ENCODE peak calls at places on chromosomes 5 and 9, in seven cellular contexts. One of them, this sample, is unnamed.

GRCh38 chr9:114157516-114158176 is 2.3 kb downstream of the COL27A1 start:
- DNase-seq in PC-9: no peak
- DNase-seq in PC-3: no peak
- DNase-seq in hepatocyte: no peak
- DNase-seq in GM23338: no peak
- DNase-seq in SK-N-SH: no peak
- DNase-seq in GM23248: peak; percentile 65
- DNase-seq in this sample: no peak

GRCh38 chr9:4741365-4742031 is 496 bp upstream of the AK3 start:
- DNase-seq in PC-9: no peak
- DNase-seq in PC-3: peak; percentile 18
- DNase-seq in hepatocyte: peak; percentile 51
- DNase-seq in GM23338: peak; percentile 66
- DNase-seq in SK-N-SH: no peak
- DNase-seq in GM23248: peak; percentile 35
- DNase-seq in this sample: no peak

GRCh38 chr9:84404095-84404686 is 63.6 kb upstream of the SLC28A3 start:
- DNase-seq in PC-9: no peak
- DNase-seq in PC-3: peak; percentile 5
- DNase-seq in hepatocyte: peak; percentile 17
- DNase-seq in GM23338: peak; percentile 62
- DNase-seq in SK-N-SH: peak; percentile 58
- DNase-seq in GM23248: peak; percentile 10
- DNase-seq in this sample: peak; percentile 73

GRCh38 chr9:132789706-132790105 is 88.4 kb downstream of the AK8 start:
- DNase-seq in PC-9: no peak
- DNase-seq in PC-3: no peak
- DNase-seq in hepatocyte: no peak
- DNase-seq in GM23338: no peak
- DNase-seq in SK-N-SH: no peak
- DNase-seq in GM23248: no peak
- DNase-seq in this sample: no peak

GRCh38 chr9:132037470-132037869 is 42.2 kb downstream of the MED27 start:
- DNase-seq in PC-9: no peak
- DNase-seq in PC-3: no peak
- DNase-seq in hepatocyte: no peak
- DNase-seq in GM23338: no peak
- DNase-seq in SK-N-SH: no peak
- DNase-seq in GM23248: no peak
- DNase-seq in this sample: no peak

GRCh38 chr9:108816037-108816436 is 39.7 kb downstream of the ACTL7B start:
- DNase-seq in PC-9: no peak
- DNase-seq in PC-3: no peak
- DNase-seq in hepatocyte: no peak
- DNase-seq in GM23338: no peak
- DNase-seq in SK-N-SH: no peak
- DNase-seq in GM23248: no peak
- DNase-seq in this sample: no peak

GRCh38 chr5:54013556-54014157 is 296.7 kb downstream of the ARL15 start:
- DNase-seq in PC-9: peak; percentile 57
- DNase-seq in PC-3: peak; percentile 60
- DNase-seq in hepatocyte: peak; percentile 32
- DNase-seq in GM23338: no peak
- DNase-seq in SK-N-SH: no peak
- DNase-seq in GM23248: peak; percentile 95
- DNase-seq in this sample: no peak

GRCh38 chr5:133119233-133119711 is 67.5 kb downstream of the HSPA4 start:
- DNase-seq in PC-9: peak; percentile 48
- DNase-seq in PC-3: no peak
- DNase-seq in hepatocyte: no peak
- DNase-seq in GM23338: no peak
- DNase-seq in SK-N-SH: no peak
- DNase-seq in GM23248: no peak
- DNase-seq in this sample: peak; percentile 49

GRCh38 chr9:21778300-21778699 is 24.1 kb upstream of the MTAP start:
- DNase-seq in PC-9: no peak
- DNase-seq in PC-3: peak; percentile 61
- DNase-seq in hepatocyte: no peak
- DNase-seq in GM23338: no peak
- DNase-seq in SK-N-SH: no peak
- DNase-seq in GM23248: peak; percentile 60
- DNase-seq in this sample: no peak

GRCh38 chr9:130448771-130449170 is 4.0 kb downstream of the ASS1 start:
- DNase-seq in PC-9: no peak
- DNase-seq in PC-3: no peak
- DNase-seq in hepatocyte: no peak
- DNase-seq in GM23338: no peak
- DNase-seq in SK-N-SH: no peak
- DNase-seq in GM23248: no peak
- DNase-seq in this sample: no peak

GRCh38 chr9:29740518-29740917 is 2167.2 kb upstream of the C9orf72 start:
- DNase-seq in PC-9: no peak
- DNase-seq in PC-3: no peak
- DNase-seq in hepatocyte: no peak
- DNase-seq in GM23338: no peak
- DNase-seq in SK-N-SH: no peak
- DNase-seq in GM23248: no peak
- DNase-seq in this sample: no peak

GRCh38 chr5:171630670-171631065 is 154.9 kb upstream of the SMIM23 start:
- DNase-seq in PC-9: no peak
- DNase-seq in PC-3: no peak
- DNase-seq in hepatocyte: no peak
- DNase-seq in GM23338: no peak
- DNase-seq in SK-N-SH: no peak
- DNase-seq in GM23248: no peak
- DNase-seq in this sample: no peak

GRCh38 chr9:100601216-100601615 is 23.3 kb downstream of the CAVIN4 start:
- DNase-seq in PC-9: peak; percentile 42
- DNase-seq in PC-3: peak; percentile 69
- DNase-seq in hepatocyte: peak; percentile 79
- DNase-seq in GM23338: peak; percentile 90
- DNase-seq in SK-N-SH: peak; percentile 52
- DNase-seq in GM23248: peak; percentile 84
- DNase-seq in this sample: peak; percentile 88

GRCh38 chr9:99720455-99721050 is 101.1 kb upstream of the NR4A3 start:
- DNase-seq in PC-9: no peak
- DNase-seq in PC-3: no peak
- DNase-seq in hepatocyte: no peak
- DNase-seq in GM23338: no peak
- DNase-seq in SK-N-SH: no peak
- DNase-seq in GM23248: peak; percentile 48
- DNase-seq in this sample: no peak

GRCh38 chr5:71887680-71888079 is 168.6 kb downstream of the CARTPT start:
- DNase-seq in PC-9: peak; percentile 84
- DNase-seq in PC-3: peak; percentile 64
- DNase-seq in hepatocyte: peak; percentile 53
- DNase-seq in GM23338: peak; percentile 79
- DNase-seq in SK-N-SH: peak; percentile 44
- DNase-seq in GM23248: peak; percentile 89
- DNase-seq in this sample: peak; percentile 89

GRCh38 chr9:36006541-36006940 is 30.2 kb upstream of the RECK start:
- DNase-seq in PC-9: no peak
- DNase-seq in PC-3: no peak
- DNase-seq in hepatocyte: peak; percentile 45
- DNase-seq in GM23338: no peak
- DNase-seq in SK-N-SH: no peak
- DNase-seq in GM23248: no peak
- DNase-seq in this sample: no peak

GRCh38 chr5:166370928-166371690 is 1920.3 kb upstream of the WWC1 start:
- DNase-seq in PC-9: no peak
- DNase-seq in PC-3: peak; percentile 18
- DNase-seq in hepatocyte: no peak
- DNase-seq in GM23338: no peak
- DNase-seq in SK-N-SH: no peak
- DNase-seq in GM23248: peak; percentile 3
- DNase-seq in this sample: peak; percentile 55

GRCh38 chr5:170103447-170103846 is 2.2 kb upstream of the FOXI1 start:
- DNase-seq in PC-9: no peak
- DNase-seq in PC-3: no peak
- DNase-seq in hepatocyte: no peak
- DNase-seq in GM23338: no peak
- DNase-seq in SK-N-SH: no peak
- DNase-seq in GM23248: no peak
- DNase-seq in this sample: no peak

GRCh38 chr5:143262393-143263174 is 140.9 kb downstream of the NR3C1 start:
- DNase-seq in PC-9: peak; percentile 45
- DNase-seq in PC-3: peak; percentile 76
- DNase-seq in hepatocyte: no peak
- DNase-seq in GM23338: no peak
- DNase-seq in SK-N-SH: no peak
- DNase-seq in GM23248: peak; percentile 94
- DNase-seq in this sample: no peak

GRCh38 chr5:16849821-16850220 is 86.3 kb downstream of the MYO10 start:
- DNase-seq in PC-9: no peak
- DNase-seq in PC-3: no peak
- DNase-seq in hepatocyte: no peak
- DNase-seq in GM23338: no peak
- DNase-seq in SK-N-SH: no peak
- DNase-seq in GM23248: no peak
- DNase-seq in this sample: no peak

GRCh38 chr5:16841416-16841815 is 94.7 kb downstream of the MYO10 start:
- DNase-seq in PC-9: no peak
- DNase-seq in PC-3: no peak
- DNase-seq in hepatocyte: no peak
- DNase-seq in GM23338: no peak
- DNase-seq in SK-N-SH: no peak
- DNase-seq in GM23248: peak; percentile 30
- DNase-seq in this sample: no peak

GRCh38 chr5:16842916-16843315 is 93.2 kb downstream of the MYO10 start:
- DNase-seq in PC-9: no peak
- DNase-seq in PC-3: no peak
- DNase-seq in hepatocyte: peak; percentile 44
- DNase-seq in GM23338: no peak
- DNase-seq in SK-N-SH: no peak
- DNase-seq in GM23248: no peak
- DNase-seq in this sample: no peak

GRCh38 chr5:16849181-16849580 is 86.9 kb downstream of the MYO10 start:
- DNase-seq in PC-9: no peak
- DNase-seq in PC-3: peak; percentile 58
- DNase-seq in hepatocyte: no peak
- DNase-seq in GM23338: no peak
- DNase-seq in SK-N-SH: no peak
- DNase-seq in GM23248: no peak
- DNase-seq in this sample: no peak

DNA sequence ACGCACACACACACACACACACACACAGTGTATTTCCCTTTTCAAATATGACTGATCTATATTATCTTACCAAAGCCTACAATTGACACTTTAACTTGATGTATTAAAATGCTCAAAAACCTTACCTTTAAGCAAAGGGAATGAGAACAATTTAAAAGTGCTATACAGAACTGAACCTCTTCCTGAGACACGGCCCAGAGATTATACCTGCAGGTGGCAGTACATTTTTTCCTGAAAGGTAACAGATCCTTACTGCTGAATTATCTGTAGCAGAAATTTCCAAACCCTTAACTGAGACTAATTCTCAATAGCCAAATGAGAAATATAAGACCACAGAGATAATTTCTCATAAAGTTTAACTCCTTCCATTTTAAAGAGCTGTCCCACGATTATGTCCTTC is 91.1 kb downstream of the MYO10 start:
- DNase-seq in PC-9: no peak
- DNase-seq in PC-3: peak; percentile 69
- DNase-seq in hepatocyte: no peak
- DNase-seq in GM23338: no peak
- DNase-seq in SK-N-SH: no peak
- DNase-seq in GM23248: no peak
- DNase-seq in this sample: no peak
- H3K4me2 ChIP-seq in PC-9: no peak overlapping the region
- H3K4me2 ChIP-seq in PC-3: no peak overlapping the region
- H3K4me2 ChIP-seq in hepatocyte: no peak overlapping the region
- H3K4me2 ChIP-seq in GM23338: no peak overlapping the region
- H3K4me2 ChIP-seq in SK-N-SH: no peak overlapping the region
- H3K4me2 ChIP-seq in GM23248: no peak overlapping the region
- H3K4me2 ChIP-seq in this sample: no peak overlapping the region

GRCh38 chr5:131206061-131206460 is 35.3 kb downstream of the LYRM7 start:
- DNase-seq in PC-9: no peak
- DNase-seq in PC-3: no peak
- DNase-seq in hepatocyte: no peak
- DNase-seq in GM23338: no peak
- DNase-seq in SK-N-SH: no peak
- DNase-seq in GM23248: no peak
- DNase-seq in this sample: no peak
- H3K9me2 ChIP-seq in PC-9: no peaks in the 10 kb centered on the region
- H3K9me2 ChIP-seq in PC-3: no peaks in the 10 kb centered on the region
- H3K9me2 ChIP-seq in hepatocyte: no peaks in the 10 kb centered on the region
- H3K9me2 ChIP-seq in GM23338: no peaks in the 10 kb centered on the region
- H3K9me2 ChIP-seq in SK-N-SH: no peaks in the 10 kb centered on the region
- H3K9me2 ChIP-seq in GM23248: no peaks in the 10 kb centered on the region
- H3K9me2 ChIP-seq in this sample: no peaks in the 10 kb centered on the region

GRCh38 chr5:153777681-153778080 is 261.0 kb downstream of the FAM114A2 start:
- DNase-seq in PC-9: no peak
- DNase-seq in PC-3: no peak
- DNase-seq in hepatocyte: no peak
- DNase-seq in GM23338: peak; percentile 33
- DNase-seq in SK-N-SH: peak; percentile 73
- DNase-seq in GM23248: no peak
- DNase-seq in this sample: no peak
- H3K4me3 ChIP-seq in PC-9: no peak overlapping the region
- H3K4me3 ChIP-seq in PC-3: no peak overlapping the region
- H3K4me3 ChIP-seq in hepatocyte: no peak overlapping the region
- H3K4me3 ChIP-seq in GM23338: no peak overlapping the region
- H3K4me3 ChIP-seq in SK-N-SH: no peak overlapping the region
- H3K4me3 ChIP-seq in GM23248: no peak overlapping the region
- H3K4me3 ChIP-seq in this sample: no peak overlapping the region

GRCh38 chr5:107514305-107514704 is 156.4 kb downstream of the EFNA5 start:
- DNase-seq in PC-9: no peak
- DNase-seq in PC-3: peak; percentile 39
- DNase-seq in hepatocyte: no peak
- DNase-seq in GM23338: no peak
- DNase-seq in SK-N-SH: no peak
- DNase-seq in GM23248: no peak
- DNase-seq in this sample: no peak

GRCh38 chr5:107513337-107514125 is 157.2 kb downstream of the EFNA5 start:
- DNase-seq in PC-9: no peak
- DNase-seq in PC-3: no peak
- DNase-seq in hepatocyte: no peak
- DNase-seq in GM23338: no peak
- DNase-seq in SK-N-SH: no peak
- DNase-seq in GM23248: no peak
- DNase-seq in this sample: no peak

GRCh38 chr5:107508083-107508482 is 162.7 kb downstream of the EFNA5 start:
- DNase-seq in PC-9: no peak
- DNase-seq in PC-3: no peak
- DNase-seq in hepatocyte: no peak
- DNase-seq in GM23338: no peak
- DNase-seq in SK-N-SH: no peak
- DNase-seq in GM23248: no peak
- DNase-seq in this sample: no peak

GRCh38 chr5:107515521-107515920 is 155.2 kb downstream of the EFNA5 start:
- DNase-seq in PC-9: no peak
- DNase-seq in PC-3: no peak
- DNase-seq in hepatocyte: no peak
- DNase-seq in GM23338: no peak
- DNase-seq in SK-N-SH: peak; percentile 29
- DNase-seq in GM23248: no peak
- DNase-seq in this sample: no peak

DNA sequence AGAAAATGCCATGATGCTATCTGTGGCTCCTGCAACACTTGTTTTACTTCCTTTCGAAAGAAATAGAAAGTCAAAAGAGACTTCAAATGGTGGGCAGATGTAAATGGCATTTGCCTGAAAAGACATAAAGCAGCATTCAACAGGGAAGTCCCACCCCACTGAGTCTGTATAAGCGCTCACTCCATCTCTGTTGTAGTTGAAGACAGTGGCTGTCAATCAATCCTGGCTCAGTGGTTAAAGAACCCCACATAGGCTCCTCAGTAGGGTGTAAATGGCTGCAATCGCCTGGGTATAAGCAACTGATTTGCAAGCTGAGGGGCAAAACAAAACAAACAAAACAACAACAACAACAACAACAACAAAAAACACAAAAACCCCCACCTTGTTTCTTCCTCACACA is 158.7 kb downstream of the EFNA5 start:
- DNase-seq in PC-9: no peak
- DNase-seq in PC-3: no peak
- DNase-seq in hepatocyte: no peak
- DNase-seq in GM23338: peak; percentile 82
- DNase-seq in SK-N-SH: no peak
- DNase-seq in GM23248: no peak
- DNase-seq in this sample: no peak
- H3K4me2 ChIP-seq in PC-9: no peak overlapping the region
- H3K4me2 ChIP-seq in PC-3: no peak overlapping the region
- H3K4me2 ChIP-seq in hepatocyte: no peak overlapping the region
- H3K4me2 ChIP-seq in GM23338: peak overlapping the region; percentile 14
- H3K4me2 ChIP-seq in SK-N-SH: no peak overlapping the region
- H3K4me2 ChIP-seq in GM23248: no peak overlapping the region
- H3K4me2 ChIP-seq in this sample: no peak overlapping the region

This sample was measured in Karpas-422.